ENCODE peak calls at places on chromosomes 12 and 14, in nine cellular contexts. E is GM20000, X is heart left ventricle, A is left cardiac atrium, U is AG09319, G is left lung, W is endothelial cell, P is T-helper 1 cell, O is AG09309. K is an unnamed sample.

GRCh38 chr14:71852201-71852600 is 80.0 kb upstream of the RGS6 start:
- DNase-seq in O (no peak), P (no peak), W (no peak), G (no peak), E (no peak), U (no peak), A (no peak), X (no peak), K (no peak)

GRCh38 chr12:62131153-62131552 is 129.1 kb upstream of the USP15 start:
- DNase-seq in P (no peak), G (no peak), X (no peak), A (no peak), O (no peak), U (no peak), E (no peak), W (no peak), K (no peak)

GRCh38 chr14:96255501-96256366 is at the start of gene BDKRB1:
- DNase-seq in U (peak), O (peak), A (no peak), W (no peak), X (no peak), P (no peak), G (no peak), E (no peak), K (peak)

GRCh38 chr12:53844989-53845836 is 93.4 kb upstream of the HOXC13 start:
- DNase-seq in U (no peak), O (no peak), P (no peak), W (no peak), A (no peak), X (no peak), G (no peak), E (no peak), K (no peak)

GRCh38 chr12:132342322-132342721 is 12.9 kb upstream of the GALNT9 start:
- DNase-seq in P (no peak), X (no peak), W (peak), O (no peak), U (no peak), A (no peak), G (peak), E (no peak), K (no peak)

GRCh38 chr14:58488550-58488949 is 61.0 kb downstream of the KIAA0586 start:
- DNase-seq in O (no peak), U (no peak), P (no peak), G (no peak), X (no peak), W (peak), E (peak), A (no peak), K (no peak)

GRCh38 chr12:12488823-12489528 is 73.7 kb downstream of the DUSP16 start:
- DNase-seq in G (no peak), O (no peak), E (no peak), U (no peak), X (no peak), A (no peak), W (no peak), P (no peak), K (no peak)

GRCh38 chr12:26239127-26239500 is 43.7 kb downstream of the SSPN start:
- DNase-seq in X (no peak), A (no peak), E (no peak), U (no peak), P (no peak), G (no peak), O (no peak), W (no peak), K (no peak)

GRCh38 chr12:96400631-96401060 is 407 bp upstream of the CDK17 start:
- DNase-seq in P (no peak), U (no peak), G (no peak), A (no peak), O (no peak), E (no peak), X (no peak), W (no peak), K (no peak)

GRCh38 chr12:1886396-1887008 is 31.9 kb downstream of the CACNA2D4 start:
- DNase-seq in E (no peak), G (no peak), P (no peak), X (no peak), A (no peak), O (no peak), U (no peak), W (no peak), K (no peak)

GRCh38 chr14:73374218-73374617 is 84.1 kb downstream of the NUMB start:
- DNase-seq in P (no peak), X (no peak), O (no peak), W (no peak), U (no peak), E (no peak), A (no peak), G (no peak), K (no peak)

GRCh38 chr12:67512061-67512460 is 136.5 kb upstream of the DYRK2 start:
- DNase-seq in P (no peak), W (no peak), O (no peak), G (no peak), U (no peak), E (no peak), A (no peak), X (no peak), K (no peak)

GRCh38 chr14:41785696-41786095 is 179.0 kb downstream of the LRFN5 start:
- DNase-seq in A (no peak), O (no peak), W (no peak), P (no peak), E (no peak), G (no peak), X (no peak), U (no peak), K (no peak)

GRCh38 chr14:76405627-76406026 is 29.7 kb downstream of the ESRRB start:
- DNase-seq in P (no peak), X (no peak), O (no peak), U (no peak), A (no peak), W (no peak), G (no peak), E (no peak), K (no peak)

GRCh38 chr12:46389130-46389616 is 16.6 kb upstream of the SLC38A2 start:
- DNase-seq in X (no peak), A (no peak), U (peak), G (no peak), P (no peak), O (peak), W (no peak), E (no peak), K (peak)

GRCh38 chr14:105314287-105315185 is at the start of gene PACS2:
- DNase-seq in O (peak), U (peak), E (peak), X (peak), G (peak), P (peak), A (peak), W (peak), K (peak)

GRCh38 chr12:129245769-129246168 is 392.5 kb downstream of the GLT1D1 start:
- DNase-seq in W (no peak), G (no peak), X (no peak), P (no peak), E (no peak), A (no peak), U (no peak), O (no peak), K (no peak)

GRCh38 chr12:90015228-90015627 is 306.6 kb upstream of the ATP2B1 start:
- DNase-seq in O (no peak), X (no peak), G (no peak), E (no peak), A (no peak), U (no peak), W (no peak), P (no peak), K (no peak)

GRCh38 chr12:11607313-11608081 is 42.0 kb upstream of the ETV6 start:
- DNase-seq in W (no peak), U (peak), E (no peak), A (no peak), G (no peak), P (no peak), O (peak), X (no peak), K (peak)

K was measured in fibroblast of the conjunctiva.